ENCODE peak calls at places on chromosomes 6 and 20, in ten cellular contexts. M is fibroblast of lung; B is neural progenitor cell; X is T-helper 2 cell; K is GM04503; A is NCI-H1694 treated with DMSO at 0.1 percent for 48 hours; N is NCI-H82; I is heart right ventricle; H is activated CD4-positive, alpha-beta T cell treated with anti-CD3 and anti-CD28 coated beads for 48 hours; L is kidney tubule cell. O is an unnamed sample.

GRCh38 chr6:43698584-43699349 is 11.2 kb upstream of the MRPS18A start:
- DNase-seq in I (peak), L (peak), A (peak), X (no peak), N (no peak), B (peak), K (no peak), M (no peak), H (no peak), O (peak)

GRCh38 chr6:120355822-120356221 is 978.5 kb downstream of the TBC1D32 start:
- DNase-seq in L (no peak), M (peak), N (no peak), A (no peak), I (no peak), H (no peak), X (no peak), B (no peak), K (no peak), O (no peak)

GRCh38 chr6:151723152-151723551 is 84.3 kb upstream of the ESR1 start:
- DNase-seq in H (peak), K (no peak), B (no peak), M (no peak), X (no peak), N (peak), I (no peak), L (no peak), A (no peak), O (no peak)

GRCh38 chr6:141212296-141212695 is 920.4 kb upstream of the GJE1 start:
- DNase-seq in L (peak), A (no peak), M (no peak), K (no peak), X (no peak), I (no peak), H (no peak), B (no peak), N (no peak), O (no peak)

GRCh38 chr6:148959008-148959407 is 212.2 kb downstream of the UST start:
- DNase-seq in A (no peak), I (no peak), K (no peak), H (no peak), L (no peak), X (no peak), N (no peak), M (no peak), B (no peak), O (no peak)

GRCh38 chr20:63178889-63179751 is 36.8 kb downstream of the YTHDF1 start:
- DNase-seq in A (peak), L (peak), M (no peak), H (peak), I (peak), B (peak), N (peak), K (no peak), X (peak), O (no peak)

GRCh38 chr6:33143113-33143760 is 49.0 kb downstream of the COL11A2 start:
- DNase-seq in M (no peak), X (no peak), B (no peak), A (no peak), L (no peak), H (no peak), I (no peak), K (no peak), N (no peak), O (no peak)

GRCh38 chr6:20325641-20326421 is 75.8 kb upstream of the E2F3 start:
- DNase-seq in L (no peak), M (no peak), N (no peak), B (no peak), K (no peak), H (no peak), X (no peak), A (no peak), I (no peak), O (no peak)

GRCh38 chr6:111533087-111533784 is 50.2 kb upstream of the REV3L start:
- DNase-seq in K (no peak), A (no peak), X (no peak), L (no peak), N (no peak), M (no peak), I (no peak), H (peak), B (no peak), O (no peak)